ENCODE peak calls at places on chromosomes 11 and 22, in ten cellular contexts. One of them, this sample, is unnamed.

GRCh38 chr22:29947410-29948387 is 64.7 kb downstream of the MTMR3 start:
- DNase-seq in GM13977: no peak
- DNase-seq in Caco-2: no peak
- DNase-seq in HepG2: no peak
- DNase-seq in thoracic aorta: no peak
- DNase-seq in A549: no peak
- DNase-seq in IMR-90: peak; percentile 47
- DNase-seq in sigmoid colon: no peak
- DNase-seq in cardiac fibroblast: peak; percentile 55
- DNase-seq in cardiac muscle cell: no peak
- DNase-seq in this sample: no peak

GRCh38 chr11:2801711-2802388 is 83.7 kb downstream of the CDKN1C start:
- DNase-seq in GM13977: no peak
- DNase-seq in Caco-2: peak; percentile 27
- DNase-seq in cardiac muscle cell: no peak
- DNase-seq in sigmoid colon: peak; percentile 60
- DNase-seq in A549: no peak
- DNase-seq in thoracic aorta: no peak
- DNase-seq in cardiac fibroblast: no peak
- DNase-seq in IMR-90: no peak
- DNase-seq in HepG2: no peak
- DNase-seq in this sample: no peak

GRCh38 chr11:86063536-86063935 is 5.3 kb downstream of the PICALM start:
- DNase-seq in cardiac muscle cell: no peak
- DNase-seq in thoracic aorta: no peak
- DNase-seq in Caco-2: no peak
- DNase-seq in A549: no peak
- DNase-seq in GM13977: no peak
- DNase-seq in HepG2: no peak
- DNase-seq in sigmoid colon: no peak
- DNase-seq in IMR-90: no peak
- DNase-seq in cardiac fibroblast: peak; percentile 68
- DNase-seq in this sample: no peak

GRCh38 chr22:30208631-30209603 is 37.6 kb downstream of the LIF start:
- DNase-seq in GM13977: peak; percentile 9
- DNase-seq in thoracic aorta: peak; percentile 65
- DNase-seq in sigmoid colon: peak; percentile 89
- DNase-seq in IMR-90: peak; percentile 97
- DNase-seq in cardiac muscle cell: no peak
- DNase-seq in cardiac fibroblast: peak; percentile 88
- DNase-seq in Caco-2: peak; percentile 87
- DNase-seq in HepG2: peak; percentile 65
- DNase-seq in A549: peak; percentile 71
- DNase-seq in this sample: peak; percentile 9

GRCh38 chr11:118224512-118225180 is at the start of gene JAML:
- DNase-seq in sigmoid colon: no peak
- DNase-seq in A549: no peak
- DNase-seq in IMR-90: no peak
- DNase-seq in cardiac muscle cell: no peak
- DNase-seq in thoracic aorta: no peak
- DNase-seq in Caco-2: no peak
- DNase-seq in HepG2: no peak
- DNase-seq in cardiac fibroblast: no peak
- DNase-seq in GM13977: peak; percentile 20
- DNase-seq in this sample: no peak

GRCh38 chr22:47858773-47859306 is 1096.4 kb downstream of the TBC1D22A start:
- DNase-seq in cardiac muscle cell: no peak
- DNase-seq in thoracic aorta: no peak
- DNase-seq in Caco-2: no peak
- DNase-seq in IMR-90: no peak
- DNase-seq in A549: no peak
- DNase-seq in sigmoid colon: no peak
- DNase-seq in HepG2: no peak
- DNase-seq in GM13977: no peak
- DNase-seq in cardiac fibroblast: no peak
- DNase-seq in this sample: no peak

GRCh38 chr11:17639091-17639490 is 80.3 kb upstream of the MYOD1 start:
- DNase-seq in Caco-2: no peak
- DNase-seq in cardiac fibroblast: no peak
- DNase-seq in cardiac muscle cell: no peak
- DNase-seq in GM13977: no peak
- DNase-seq in thoracic aorta: no peak
- DNase-seq in HepG2: no peak
- DNase-seq in A549: no peak
- DNase-seq in IMR-90: no peak
- DNase-seq in sigmoid colon: no peak
- DNase-seq in this sample: no peak

GRCh38 chr11:101323997-101324396 is 194.4 kb upstream of the PGR start:
- DNase-seq in thoracic aorta: no peak
- DNase-seq in sigmoid colon: no peak
- DNase-seq in Caco-2: no peak
- DNase-seq in A549: peak; percentile 1
- DNase-seq in HepG2: no peak
- DNase-seq in cardiac muscle cell: peak; percentile 2
- DNase-seq in cardiac fibroblast: no peak
- DNase-seq in GM13977: no peak
- DNase-seq in IMR-90: no peak
- DNase-seq in this sample: no peak

GRCh38 chr11:80538040-80538439 is 1097.2 kb upstream of the TENM4 start:
- DNase-seq in cardiac muscle cell: no peak
- DNase-seq in Caco-2: no peak
- DNase-seq in HepG2: no peak
- DNase-seq in cardiac fibroblast: no peak
- DNase-seq in GM13977: no peak
- DNase-seq in sigmoid colon: no peak
- DNase-seq in thoracic aorta: no peak
- DNase-seq in A549: no peak
- DNase-seq in IMR-90: no peak
- DNase-seq in this sample: no peak

GRCh38 chr11:79525257-79525656 is 84.4 kb upstream of the TENM4 start:
- DNase-seq in cardiac fibroblast: no peak
- DNase-seq in IMR-90: no peak
- DNase-seq in cardiac muscle cell: no peak
- DNase-seq in HepG2: no peak
- DNase-seq in Caco-2: no peak
- DNase-seq in A549: no peak
- DNase-seq in GM13977: no peak
- DNase-seq in thoracic aorta: no peak
- DNase-seq in sigmoid colon: no peak
- DNase-seq in this sample: no peak

GRCh38 chr11:82507288-82507687 is 226.4 kb downstream of the FAM181B start:
- DNase-seq in sigmoid colon: no peak
- DNase-seq in thoracic aorta: no peak
- DNase-seq in cardiac muscle cell: no peak
- DNase-seq in HepG2: no peak
- DNase-seq in IMR-90: no peak
- DNase-seq in A549: no peak
- DNase-seq in Caco-2: no peak
- DNase-seq in GM13977: no peak
- DNase-seq in cardiac fibroblast: no peak
- DNase-seq in this sample: no peak

GRCh38 chr11:26599421-26599820 is 27.4 kb upstream of the MUC15 start:
- DNase-seq in IMR-90: no peak
- DNase-seq in A549: peak; percentile 32
- DNase-seq in cardiac fibroblast: peak; percentile 95
- DNase-seq in Caco-2: no peak
- DNase-seq in HepG2: no peak
- DNase-seq in sigmoid colon: no peak
- DNase-seq in cardiac muscle cell: no peak
- DNase-seq in thoracic aorta: no peak
- DNase-seq in GM13977: no peak
- DNase-seq in this sample: no peak

GRCh38 chr11:92050305-92050704 is 174.3 kb upstream of the FAT3 start:
- DNase-seq in cardiac fibroblast: no peak
- DNase-seq in thoracic aorta: no peak
- DNase-seq in GM13977: no peak
- DNase-seq in cardiac muscle cell: no peak
- DNase-seq in Caco-2: no peak
- DNase-seq in A549: no peak
- DNase-seq in HepG2: no peak
- DNase-seq in sigmoid colon: no peak
- DNase-seq in IMR-90: no peak
- DNase-seq in this sample: no peak

GRCh38 chr11:113549611-113550061 is 74.4 kb upstream of the DRD2 start:
- DNase-seq in Caco-2: no peak
- DNase-seq in HepG2: no peak
- DNase-seq in GM13977: no peak
- DNase-seq in thoracic aorta: no peak
- DNase-seq in cardiac fibroblast: no peak
- DNase-seq in A549: no peak
- DNase-seq in sigmoid colon: no peak
- DNase-seq in IMR-90: no peak
- DNase-seq in cardiac muscle cell: no peak
- DNase-seq in this sample: no peak

GRCh38 chr11:113552271-113552670 is 77.1 kb upstream of the DRD2 start:
- DNase-seq in cardiac muscle cell: no peak
- DNase-seq in thoracic aorta: no peak
- DNase-seq in A549: no peak
- DNase-seq in IMR-90: no peak
- DNase-seq in Caco-2: no peak
- DNase-seq in cardiac fibroblast: no peak
- DNase-seq in sigmoid colon: no peak
- DNase-seq in HepG2: no peak
- DNase-seq in GM13977: no peak
- DNase-seq in this sample: no peak

GRCh38 chr11:113551645-113552044 is 76.4 kb upstream of the DRD2 start:
- DNase-seq in GM13977: no peak
- DNase-seq in cardiac fibroblast: no peak
- DNase-seq in sigmoid colon: no peak
- DNase-seq in Caco-2: no peak
- DNase-seq in HepG2: no peak
- DNase-seq in cardiac muscle cell: no peak
- DNase-seq in IMR-90: no peak
- DNase-seq in thoracic aorta: no peak
- DNase-seq in A549: no peak
- DNase-seq in this sample: no peak

GRCh38 chr11:113549061-113549460 is 73.9 kb upstream of the DRD2 start:
- DNase-seq in IMR-90: no peak
- DNase-seq in A549: no peak
- DNase-seq in sigmoid colon: no peak
- DNase-seq in Caco-2: no peak
- DNase-seq in cardiac fibroblast: no peak
- DNase-seq in GM13977: no peak
- DNase-seq in cardiac muscle cell: no peak
- DNase-seq in thoracic aorta: no peak
- DNase-seq in HepG2: no peak
- DNase-seq in this sample: no peak

GRCh38 chr11:113550179-113550578 is 75.0 kb upstream of the DRD2 start:
- DNase-seq in cardiac fibroblast: no peak
- DNase-seq in HepG2: no peak
- DNase-seq in A549: no peak
- DNase-seq in IMR-90: no peak
- DNase-seq in cardiac muscle cell: peak; percentile 13
- DNase-seq in GM13977: no peak
- DNase-seq in sigmoid colon: no peak
- DNase-seq in Caco-2: no peak
- DNase-seq in thoracic aorta: no peak
- DNase-seq in this sample: no peak
- TF ChIP-seq CTCF in cardiac fibroblast: no peak
- TF ChIP-seq CTCF in HepG2: no peak
- TF ChIP-seq CTCF in A549: no peak
- TF ChIP-seq CTCF in IMR-90: no peak
- TF ChIP-seq CTCF in cardiac muscle cell: no peak
- TF ChIP-seq CTCF in GM13977: no peak
- TF ChIP-seq CTCF in sigmoid colon: no peak
- TF ChIP-seq CTCF in Caco-2: no peak
- TF ChIP-seq CTCF in thoracic aorta: no peak
- TF ChIP-seq CTCF in this sample: no peak

DNA sequence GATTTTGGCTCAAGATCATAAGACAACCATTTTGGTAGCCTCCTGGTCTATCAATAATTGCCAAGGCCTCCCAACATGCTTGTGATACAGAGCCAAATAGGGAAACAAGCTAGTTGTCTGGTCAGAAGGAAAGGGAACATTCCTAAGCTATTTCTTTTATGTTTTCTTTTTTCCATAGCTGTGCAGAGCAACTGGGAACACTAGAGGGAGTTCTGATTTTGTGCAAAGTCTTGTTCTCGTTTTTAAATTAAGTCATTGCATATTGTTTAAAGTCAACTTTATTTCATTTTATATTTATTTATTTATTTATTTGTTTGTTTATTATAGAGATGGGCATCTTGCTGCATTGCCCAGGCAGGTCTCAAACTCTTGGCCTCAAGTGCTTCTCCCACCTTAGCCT is 416.8 kb upstream of the CHORDC1 start:
- DNase-seq in cardiac fibroblast: peak; percentile 49
- DNase-seq in cardiac muscle cell: peak; percentile 15
- DNase-seq in GM13977: no peak
- DNase-seq in thoracic aorta: no peak
- DNase-seq in Caco-2: no peak
- DNase-seq in IMR-90: no peak
- DNase-seq in A549: peak; percentile 1
- DNase-seq in HepG2: no peak
- DNase-seq in sigmoid colon: no peak
- DNase-seq in this sample: no peak
- TF ChIP-seq CTCF in cardiac fibroblast: peak; percentile 40
- TF ChIP-seq CTCF in cardiac muscle cell: no peak
- TF ChIP-seq CTCF in GM13977: peak; percentile 32
- TF ChIP-seq CTCF in thoracic aorta: no peak
- TF ChIP-seq CTCF in Caco-2: peak; percentile 75
- TF ChIP-seq CTCF in IMR-90: no peak
- TF ChIP-seq CTCF in A549: peak; percentile 24
- TF ChIP-seq CTCF in HepG2: no peak
- TF ChIP-seq CTCF in sigmoid colon: no peak
- TF ChIP-seq CTCF in this sample: peak; percentile 14

DNA sequence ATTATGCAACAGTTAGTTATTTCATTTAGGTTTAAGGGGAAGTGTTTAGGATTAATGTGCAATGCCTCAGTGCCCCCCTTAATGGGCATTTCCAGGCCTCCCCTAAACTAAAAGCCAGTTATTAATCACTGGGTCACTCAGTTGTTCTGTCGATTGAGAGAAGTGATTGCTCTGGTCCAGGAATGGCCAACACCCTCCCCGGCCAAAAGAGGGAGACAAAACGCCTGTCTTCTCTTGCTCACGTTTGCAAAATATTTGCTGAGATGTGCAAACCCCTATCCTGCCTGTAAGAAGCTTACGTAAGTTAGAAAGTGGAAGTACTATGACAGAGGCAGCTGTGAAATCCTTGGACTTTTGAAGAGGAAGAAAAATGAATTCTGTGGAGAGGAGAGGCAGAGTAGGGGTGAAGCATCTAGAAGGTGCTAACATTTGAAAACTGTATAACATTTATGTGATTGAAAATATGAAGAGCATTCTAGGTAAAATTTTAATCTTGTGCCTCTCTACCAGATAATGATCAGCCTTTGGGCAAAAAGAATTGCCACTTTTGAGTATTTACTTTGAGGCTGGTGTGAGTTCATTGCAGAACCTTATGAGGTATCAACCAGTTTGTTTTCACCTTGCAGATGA is 37.7 kb downstream of the NTM start:
- DNase-seq in GM13977: peak; percentile 21
- DNase-seq in HepG2: peak; percentile 38
- DNase-seq in cardiac muscle cell: peak; percentile 27
- DNase-seq in sigmoid colon: no peak
- DNase-seq in thoracic aorta: no peak
- DNase-seq in Caco-2: peak; percentile 62
- DNase-seq in A549: peak; percentile 40
- DNase-seq in IMR-90: peak; percentile 28
- DNase-seq in cardiac fibroblast: no peak
- DNase-seq in this sample: peak; percentile 43
- TF ChIP-seq CTCF in GM13977: peak; percentile 56
- TF ChIP-seq CTCF in HepG2: peak; percentile 66
- TF ChIP-seq CTCF in cardiac muscle cell: peak; percentile 57
- TF ChIP-seq CTCF in sigmoid colon: no peak
- TF ChIP-seq CTCF in thoracic aorta: no peak
- TF ChIP-seq CTCF in Caco-2: peak; percentile 89
- TF ChIP-seq CTCF in A549: peak; percentile 14
- TF ChIP-seq CTCF in IMR-90: peak; percentile 47
- TF ChIP-seq CTCF in cardiac fibroblast: no peak
- TF ChIP-seq CTCF in this sample: peak; percentile 42

GRCh38 chr22:41501209-41501608 is 32.3 kb downstream of the ACO2 start:
- DNase-seq in thoracic aorta: no peak
- DNase-seq in Caco-2: no peak
- DNase-seq in cardiac fibroblast: no peak
- DNase-seq in sigmoid colon: no peak
- DNase-seq in cardiac muscle cell: no peak
- DNase-seq in IMR-90: no peak
- DNase-seq in A549: peak; percentile 44
- DNase-seq in HepG2: peak; percentile 23
- DNase-seq in GM13977: peak; percentile 58
- DNase-seq in this sample: peak; percentile 69
- TF ChIP-seq CTCF in thoracic aorta: no peak
- TF ChIP-seq CTCF in Caco-2: no peak
- TF ChIP-seq CTCF in cardiac fibroblast: peak; percentile 33
- TF ChIP-seq CTCF in sigmoid colon: no peak
- TF ChIP-seq CTCF in cardiac muscle cell: peak; percentile 10
- TF ChIP-seq CTCF in IMR-90: peak; percentile 16
- TF ChIP-seq CTCF in A549: peak; percentile 20
- TF ChIP-seq CTCF in HepG2: peak; percentile 53
- TF ChIP-seq CTCF in GM13977: peak; percentile 39
- TF ChIP-seq CTCF in this sample: peak; percentile 22